ENCODE peak calls at places on chromosome 20, in five cellular contexts. One of them, this sample, is unnamed. For H3K4me1, the result is how much of the 10 kb centered on the place peaks cover.

GRCh38 chr20:20821496-20822260 is 109.2 kb upstream of the RALGAPA2 start:
- DNase-seq in thoracic aorta: no peak
- DNase-seq in small intestine: no peak
- DNase-seq in tibial nerve: no peak
- DNase-seq in A549: no peak
- DNase-seq in this sample: no peak

GRCh38 chr20:4233520-4233919 is 218.2 kb upstream of the RNF24 start:
- DNase-seq in thoracic aorta: no peak
- DNase-seq in small intestine: no peak
- DNase-seq in tibial nerve: no peak
- DNase-seq in A549: no peak
- DNase-seq in this sample: no peak

GRCh38 chr20:5148581-5148980 is 21.8 kb downstream of the CDS2 start:
- DNase-seq in thoracic aorta: no peak
- DNase-seq in small intestine: no peak
- DNase-seq in tibial nerve: no peak
- DNase-seq in A549: no peak
- DNase-seq in this sample: no peak

GRCh38 chr20:47620808-47621805 is 119.4 kb downstream of the NCOA3 start:
- DNase-seq in thoracic aorta: no peak
- DNase-seq in small intestine: peak
- DNase-seq in tibial nerve: peak
- DNase-seq in A549: no peak
- DNase-seq in this sample: no peak

GRCh38 chr20:62745959-62746288 is 37.3 kb downstream of the NTSR1 start:
- DNase-seq in thoracic aorta: no peak
- DNase-seq in small intestine: no peak
- DNase-seq in tibial nerve: no peak
- DNase-seq in A549: no peak
- DNase-seq in this sample: no peak

GRCh38 chr20:31673943-31674463 is 36.3 kb downstream of the COX4I2 start:
- DNase-seq in thoracic aorta: no peak
- DNase-seq in small intestine: no peak
- DNase-seq in tibial nerve: no peak
- DNase-seq in A549: no peak
- DNase-seq in this sample: no peak

GRCh38 chr20:1712634-1713625 is 55.4 kb upstream of the SIRPG start:
- DNase-seq in thoracic aorta: no peak
- DNase-seq in small intestine: no peak
- DNase-seq in tibial nerve: no peak
- DNase-seq in A549: no peak
- DNase-seq in this sample: no peak

GRCh38 chr20:46010491-46011405 is 2.0 kb downstream of the MMP9 start:
- DNase-seq in thoracic aorta: no peak
- DNase-seq in small intestine: no peak
- DNase-seq in tibial nerve: no peak
- DNase-seq in A549: no peak
- DNase-seq in this sample: no peak

GRCh38 chr20:61803416-61803902 is 262.2 kb downstream of the TAF4 start:
- DNase-seq in thoracic aorta: no peak
- DNase-seq in small intestine: no peak
- DNase-seq in tibial nerve: no peak
- DNase-seq in A549: no peak
- DNase-seq in this sample: peak

GRCh38 chr20:4613184-4613583 is 108.5 kb upstream of the PRND start:
- DNase-seq in thoracic aorta: no peak
- DNase-seq in small intestine: no peak
- DNase-seq in tibial nerve: no peak
- DNase-seq in A549: no peak
- DNase-seq in this sample: no peak

GRCh38 chr20:46545077-46545826 is 5.2 kb downstream of the OCSTAMP start:
- DNase-seq in thoracic aorta: no peak
- DNase-seq in small intestine: no peak
- DNase-seq in tibial nerve: no peak
- DNase-seq in A549: no peak
- DNase-seq in this sample: no peak

GRCh38 chr20:38870733-38871559 is 55.3 kb upstream of the FAM83D start:
- DNase-seq in thoracic aorta: no peak
- DNase-seq in small intestine: peak
- DNase-seq in tibial nerve: no peak
- DNase-seq in A549: peak
- DNase-seq in this sample: no peak

GRCh38 chr20:63498950-63499332 is at the start of gene EEF1A2:
- DNase-seq in thoracic aorta: no peak
- DNase-seq in small intestine: no peak
- DNase-seq in tibial nerve: no peak
- DNase-seq in A549: peak
- DNase-seq in this sample: no peak

GRCh38 chr20:45950330-45950646 is 15.8 kb downstream of the PCIF1 start:
- DNase-seq in thoracic aorta: no peak
- DNase-seq in small intestine: no peak
- DNase-seq in tibial nerve: no peak
- DNase-seq in A549: no peak
- DNase-seq in this sample: no peak

GRCh38 chr20:12409501-12409900 is 491.8 kb downstream of the BTBD3 start:
- DNase-seq in thoracic aorta: no peak
- DNase-seq in small intestine: no peak
- DNase-seq in tibial nerve: no peak
- DNase-seq in A549: no peak
- DNase-seq in this sample: no peak

GRCh38 chr20:21583486-21584168 is 69.8 kb upstream of the NKX2-2 start:
- DNase-seq in thoracic aorta: no peak
- DNase-seq in small intestine: no peak
- DNase-seq in tibial nerve: no peak
- DNase-seq in A549: no peak
- DNase-seq in this sample: no peak

GRCh38 chr20:40319741-40320499 is 369.1 kb downstream of the MAFB start:
- DNase-seq in thoracic aorta: no peak
- DNase-seq in small intestine: no peak
- DNase-seq in tibial nerve: no peak
- DNase-seq in A549: no peak
- DNase-seq in this sample: no peak

GRCh38 chr20:51886341-51886740 is 84.0 kb upstream of the SALL4 start:
- DNase-seq in thoracic aorta: no peak
- DNase-seq in small intestine: no peak
- DNase-seq in tibial nerve: no peak
- DNase-seq in A549: no peak
- DNase-seq in this sample: no peak

GRCh38 chr20:13420625-13421024 is 199.6 kb downstream of the ISM1 start:
- DNase-seq in thoracic aorta: no peak
- DNase-seq in small intestine: no peak
- DNase-seq in tibial nerve: no peak
- DNase-seq in A549: no peak
- DNase-seq in this sample: no peak

GRCh38 chr20:52869698-52870288 is 102.4 kb upstream of the TSHZ2 start:
- DNase-seq in thoracic aorta: no peak
- DNase-seq in small intestine: no peak
- DNase-seq in tibial nerve: no peak
- DNase-seq in A549: no peak
- DNase-seq in this sample: no peak

GRCh38 chr20:61297981-61298380 is 45.9 kb downstream of the CDH4 start:
- DNase-seq in thoracic aorta: no peak
- DNase-seq in small intestine: no peak
- DNase-seq in tibial nerve: no peak
- DNase-seq in A549: no peak
- DNase-seq in this sample: peak

GRCh38 chr20:52454660-52455059 is 263.1 kb upstream of the ZFP64 start:
- DNase-seq in thoracic aorta: no peak
- DNase-seq in small intestine: no peak
- DNase-seq in tibial nerve: no peak
- DNase-seq in A549: no peak
- DNase-seq in this sample: peak

GRCh38 chr20:51525241-51526104 is 17.0 kb downstream of the NFATC2 start:
- DNase-seq in thoracic aorta: no peak
- DNase-seq in small intestine: peak
- DNase-seq in tibial nerve: no peak
- DNase-seq in A549: no peak
- DNase-seq in this sample: no peak

GRCh38 chr20:44805991-44806729 is 4.2 kb downstream of the RIMS4 start:
- DNase-seq in thoracic aorta: peak
- DNase-seq in small intestine: no peak
- DNase-seq in tibial nerve: peak
- DNase-seq in A549: no peak
- DNase-seq in this sample: no peak

GRCh38 chr20:31484001-31484400 is 8.9 kb downstream of the REM1 start:
- DNase-seq in thoracic aorta: no peak
- DNase-seq in small intestine: no peak
- DNase-seq in tibial nerve: no peak
- DNase-seq in A549: no peak
- DNase-seq in this sample: no peak

GRCh38 chr20:64073476-64074183 is 5.7 kb downstream of the RGS19 start:
- DNase-seq in thoracic aorta: no peak
- DNase-seq in small intestine: no peak
- DNase-seq in tibial nerve: no peak
- DNase-seq in A549: no peak
- DNase-seq in this sample: no peak

GRCh38 chr20:20364747-20365558 is 3.0 kb upstream of the INSM1 start:
- DNase-seq in thoracic aorta: no peak
- DNase-seq in small intestine: no peak
- DNase-seq in tibial nerve: no peak
- DNase-seq in A549: no peak
- DNase-seq in this sample: no peak

GRCh38 chr20:57264908-57265648 is 1.4 kb downstream of the BMP7 start:
- DNase-seq in thoracic aorta: no peak
- DNase-seq in small intestine: no peak
- DNase-seq in tibial nerve: no peak
- DNase-seq in A549: no peak
- DNase-seq in this sample: no peak
- H3K4me1 ChIP-seq in thoracic aorta: under half
- H3K4me1 ChIP-seq in small intestine: under half
- H3K4me1 ChIP-seq in tibial nerve: half or more
- H3K4me1 ChIP-seq in A549: under half
- H3K4me1 ChIP-seq in this sample: under half

DNA sequence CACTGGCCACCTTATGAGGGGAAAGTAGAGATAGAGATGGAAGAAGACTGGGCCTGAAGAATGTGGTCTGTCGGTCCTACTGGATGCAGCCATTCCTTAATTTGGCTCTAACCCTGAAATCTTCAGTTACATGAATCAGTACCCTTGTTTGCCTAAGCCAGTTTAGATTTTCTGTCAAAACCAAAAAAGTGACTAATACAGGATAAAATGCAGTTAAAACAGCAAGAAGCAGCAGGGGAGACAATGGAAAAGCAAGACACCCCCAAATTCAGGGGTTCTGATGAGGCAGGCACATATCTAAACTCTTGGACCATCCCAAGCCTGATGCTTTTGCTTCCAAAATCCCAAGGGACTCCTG is 17.4 kb upstream of the UBE2V1 start:
- DNase-seq in thoracic aorta: no peak
- DNase-seq in small intestine: no peak
- DNase-seq in tibial nerve: no peak
- DNase-seq in A549: no peak
- DNase-seq in this sample: no peak
- H3K4me1 ChIP-seq in thoracic aorta: under half
- H3K4me1 ChIP-seq in small intestine: under half
- H3K4me1 ChIP-seq in tibial nerve: under half
- H3K4me1 ChIP-seq in A549: under half
- H3K4me1 ChIP-seq in this sample: under half

GRCh38 chr20:37524221-37524700 is 3.2 kb downstream of the NNAT start:
- DNase-seq in thoracic aorta: no peak
- DNase-seq in small intestine: peak
- DNase-seq in tibial nerve: no peak
- DNase-seq in A549: no peak
- DNase-seq in this sample: no peak
- H3K4me1 ChIP-seq in thoracic aorta: under half
- H3K4me1 ChIP-seq in small intestine: under half
- H3K4me1 ChIP-seq in tibial nerve: half or more
- H3K4me1 ChIP-seq in A549: under half
- H3K4me1 ChIP-seq in this sample: half or more

GRCh38 chr20:49693435-49694171 is 20.1 kb downstream of the B4GALT5 start:
- DNase-seq in thoracic aorta: no peak
- DNase-seq in small intestine: no peak
- DNase-seq in tibial nerve: no peak
- DNase-seq in A549: no peak
- DNase-seq in this sample: no peak

GRCh38 chr20:49694450-49695071 is 19.1 kb downstream of the B4GALT5 start:
- DNase-seq in thoracic aorta: no peak
- DNase-seq in small intestine: peak
- DNase-seq in tibial nerve: no peak
- DNase-seq in A549: no peak
- DNase-seq in this sample: no peak

GRCh38 chr20:49691818-49692568 is 21.7 kb downstream of the B4GALT5 start:
- DNase-seq in thoracic aorta: no peak
- DNase-seq in small intestine: peak
- DNase-seq in tibial nerve: no peak
- DNase-seq in A549: no peak
- DNase-seq in this sample: no peak

GRCh38 chr20:49690899-49691620 is 22.6 kb downstream of the B4GALT5 start:
- DNase-seq in thoracic aorta: no peak
- DNase-seq in small intestine: peak
- DNase-seq in tibial nerve: no peak
- DNase-seq in A549: no peak
- DNase-seq in this sample: no peak

DNA sequence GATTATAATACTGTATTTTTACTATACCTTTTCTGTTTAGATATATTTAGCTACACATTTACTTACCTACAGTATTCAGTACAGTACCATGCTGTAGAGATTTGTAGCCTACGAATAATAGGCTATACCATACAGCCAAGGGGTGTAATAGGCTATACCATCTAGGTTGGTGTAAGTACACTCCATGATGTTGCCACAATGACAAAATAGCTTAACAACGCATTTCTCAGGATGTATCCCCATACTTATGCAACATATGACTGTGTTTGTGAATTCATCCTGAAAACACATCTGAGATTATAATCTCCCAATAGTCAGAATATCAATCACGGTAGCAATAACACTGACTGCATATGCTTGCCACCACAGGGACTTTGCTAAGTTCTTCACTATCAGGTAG is 20.7 kb downstream of the B4GALT5 start:
- DNase-seq in thoracic aorta: no peak
- DNase-seq in small intestine: no peak
- DNase-seq in tibial nerve: no peak
- DNase-seq in A549: no peak
- DNase-seq in this sample: no peak
- H3K4me1 ChIP-seq in thoracic aorta: half or more
- H3K4me1 ChIP-seq in small intestine: under half
- H3K4me1 ChIP-seq in tibial nerve: half or more
- H3K4me1 ChIP-seq in A549: half or more
- H3K4me1 ChIP-seq in this sample: under half